ENCODE peak calls at places on chromosomes 1 and 21, in five cellular contexts. J is GM13977, N is fibroblast of pulmonary artery, V is spleen, G is GM06990. C is an unnamed sample.

GRCh38 chr1:184199036-184199796 is 147.7 kb downstream of the TSEN15 start:
- DNase-seq in J (no peak), N (peak), V (no peak), G (no peak), C (no peak)

GRCh38 chr21:21230672-21231071 is 232.5 kb downstream of the NCAM2 start:
- DNase-seq in J (no peak), N (peak), V (no peak), G (no peak), C (no peak)

GRCh38 chr1:201330541-201330940 is 46.9 kb downstream of the TNNT2 start:
- DNase-seq in J (no peak), N (no peak), V (peak), G (no peak), C (no peak)

GRCh38 chr1:155910621-155911121 is 478 bp downstream of the RIT1 start:
- DNase-seq in J (peak), N (peak), V (no peak), G (peak), C (no peak)

GRCh38 chr21:15761508-15762100 is 31.8 kb downstream of the USP25 start:
- DNase-seq in J (no peak), N (no peak), V (no peak), G (no peak), C (no peak)

GRCh38 chr1:43766086-43766784 is 58.9 kb downstream of the ST3GAL3 start:
- DNase-seq in J (no peak), N (no peak), V (no peak), G (no peak), C (no peak)

GRCh38 chr1:86860020-86860419 is 53.9 kb downstream of the SELENOF start:
- DNase-seq in J (no peak), N (peak), V (no peak), G (no peak), C (no peak)

GRCh38 chr1:218582646-218583045 is 237.5 kb downstream of the TGFB2 start:
- DNase-seq in J (no peak), N (no peak), V (no peak), G (no peak), C (no peak)

GRCh38 chr1:10835423-10836421 is 39.3 kb upstream of the CASZ1 start:
- DNase-seq in J (peak), N (peak), V (no peak), G (peak), C (peak)

GRCh38 chr21:41895643-41896493 is 16.7 kb upstream of the PRDM15 start:
- DNase-seq in J (no peak), N (no peak), V (peak), G (no peak), C (no peak)

GRCh38 chr1:8987881-8988617 is 38.2 kb downstream of the SLC2A7 start:
- DNase-seq in J (peak), N (peak), V (peak), G (peak), C (peak)

GRCh38 chr1:42723511-42723910 is 16.5 kb downstream of the CLDN19 start:
- DNase-seq in J (no peak), N (no peak), V (no peak), G (no peak), C (no peak)

GRCh38 chr1:12104417-12104816 is 41.3 kb downstream of the TNFRSF8 start:
- DNase-seq in J (no peak), N (no peak), V (peak), G (no peak), C (no peak)

GRCh38 chr1:111864862-111865261 is 109.2 kb downstream of the DDX20 start:
- DNase-seq in J (no peak), N (peak), V (peak), G (no peak), C (no peak)

GRCh38 chr21:45192332-45192731 is 95.4 kb downstream of the POFUT2 start:
- DNase-seq in J (no peak), N (no peak), V (no peak), G (no peak), C (no peak)
- TF ChIP-seq CTCF in J (no peak), N (no peak), V (no peak), G (peak), C (no peak)

GRCh38 chr1:159845751-159846531 is 16.5 kb downstream of the VSIG8 start:
- DNase-seq in J (no peak), N (no peak), V (no peak), G (no peak), C (no peak)
- TF ChIP-seq CTCF in J (no peak), N (no peak), V (no peak), G (no peak), C (no peak)

DNA sequence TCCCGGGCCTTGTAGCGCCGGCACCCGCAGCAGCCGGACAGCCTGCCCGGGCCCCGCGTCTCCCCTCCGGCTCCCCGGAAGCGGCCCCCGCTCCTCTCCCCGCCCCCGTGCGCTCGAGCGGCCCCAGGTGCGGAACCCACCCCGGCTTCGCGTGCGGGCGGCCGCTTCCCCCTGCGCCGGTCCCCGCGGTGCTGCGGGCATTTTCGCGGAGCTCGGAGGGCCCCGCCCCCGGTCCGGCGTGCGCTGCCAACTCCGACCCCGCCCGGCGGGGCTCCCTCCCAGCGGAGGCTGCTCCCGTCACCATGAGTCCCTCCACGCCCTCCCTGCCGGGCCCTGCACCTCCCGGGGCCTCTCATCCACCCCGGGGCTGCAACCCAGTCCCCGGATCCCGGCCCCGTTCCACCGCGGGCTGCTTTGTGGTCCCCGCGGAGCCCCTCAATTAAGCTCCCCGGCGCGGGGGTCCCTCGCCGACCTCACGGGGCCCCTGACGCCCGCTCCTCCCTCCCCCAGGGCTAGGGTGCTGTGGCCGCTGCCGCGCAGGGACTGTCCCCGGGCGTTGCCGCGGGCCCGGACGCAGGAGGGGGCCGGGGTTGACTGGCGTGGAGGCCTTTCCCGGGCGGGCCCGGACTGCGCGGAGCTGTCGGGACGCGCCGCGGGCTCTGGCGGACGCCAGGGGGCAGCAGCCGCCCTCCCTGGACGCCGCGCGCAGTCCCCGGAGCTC is 159.4 kb downstream of the RUNX1 start:
- DNase-seq in J (peak), N (peak), V (peak), G (peak), C (no peak)
- TF ChIP-seq CTCF in J (peak), N (peak), V (peak), G (no peak), C (peak)

GRCh38 chr21:43775795-43776430 is at the start of gene CSTB:
- DNase-seq in J (peak), N (peak), V (peak), G (peak), C (peak)
- TF ChIP-seq CTCF in J (peak), N (no peak), V (no peak), G (no peak), C (no peak)

GRCh38 chr1:160519542-160520435 is 3.3 kb downstream of the SLAMF6 start:
- DNase-seq in J (no peak), N (no peak), V (no peak), G (peak), C (no peak)
- TF ChIP-seq CTCF in J (peak), N (no peak), V (peak), G (peak), C (no peak)

DNA sequence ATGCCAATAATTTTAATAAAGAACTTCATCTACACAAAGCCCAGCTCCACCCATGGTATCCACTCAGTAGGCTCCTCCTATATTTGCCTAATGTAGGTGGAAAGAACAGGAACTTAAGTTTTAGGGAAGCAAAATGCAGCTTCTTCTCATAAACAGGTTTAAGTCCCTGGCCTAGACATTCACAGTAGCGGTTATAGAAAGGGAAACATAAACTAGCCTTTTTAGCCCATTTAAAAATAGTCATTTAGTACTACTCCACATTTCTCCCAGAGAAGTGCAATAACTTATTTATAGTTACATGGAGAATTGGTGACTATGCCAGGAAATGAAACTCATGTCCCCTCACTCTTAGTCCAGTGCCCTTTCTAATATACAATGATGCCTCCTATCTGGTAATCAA is 56.6 kb upstream of the CPLANE2 start:
- DNase-seq in J (no peak), N (no peak), V (no peak), G (no peak), C (no peak)
- TF ChIP-seq CTCF in J (no peak), N (no peak), V (no peak), G (no peak), C (no peak)

GRCh38 chr1:225735252-225736149 is 42.1 kb upstream of the SRP9 start:
- DNase-seq in J (no peak), N (peak), V (no peak), G (no peak), C (no peak)
- TF ChIP-seq CTCF in J (no peak), N (no peak), V (no peak), G (no peak), C (no peak)